ENCODE peak calls at places on chromosomes 2 and 18, in four cellular contexts. O, A, H and N are unnamed samples.

GRCh38 chr2:72915076-72915906 is 2.0 kb upstream of the EMX1 start:
- DNase-seq in A (no peak), H (no peak), O (no peak), N (no peak)

GRCh38 chr18:44682181-44682870 is 1.6 kb downstream of the SETBP1 start:
- DNase-seq in O (no peak), H (no peak), A (no peak), N (no peak)

GRCh38 chr18:79779700-79780190 is 18.0 kb upstream of the KCNG2 start:
- DNase-seq in A (no peak), H (no peak), O (no peak), N (no peak)

GRCh38 chr2:68837861-68838341 is 33.3 kb downstream of the BMP10 start:
- DNase-seq in O (no peak), H (no peak), A (no peak), N (no peak)

GRCh38 chr18:75478996-75479870 is 51.7 kb upstream of the SMIM21 start:
- DNase-seq in H (peak), O (peak), A (peak), N (no peak)

GRCh38 chr18:46261799-46262198 is 157.6 kb downstream of the HAUS1 start:
- DNase-seq in A (no peak), O (no peak), H (no peak), N (no peak)

GRCh38 chr2:98598781-98599428 is 9.4 kb downstream of the COA5 start:
- DNase-seq in H (no peak), A (no peak), O (no peak), N (no peak)

GRCh38 chr2:218895326-218895725 is 14.7 kb downstream of the WNT10A start:
- DNase-seq in A (no peak), O (no peak), H (no peak), N (peak)

GRCh38 chr2:111135237-111135909 is 14.7 kb downstream of the BCL2L11 start:
- DNase-seq in O (no peak), A (no peak), H (no peak), N (no peak)

GRCh38 chr2:145927398-145927951 is 1407.6 kb upstream of the ZEB2 start:
- DNase-seq in O (no peak), A (no peak), H (no peak), N (no peak)

GRCh38 chr2:234135750-234136221 is 85.3 kb downstream of the SPP2 start:
- DNase-seq in O (peak), H (peak), A (peak), N (peak)

GRCh38 chr2:54666741-54667639 is 56.5 kb upstream of the EML6 start:
- DNase-seq in H (no peak), A (no peak), O (peak), N (peak)

GRCh38 chr18:64253900-64254299 is 105.0 kb upstream of the LINC00305 start:
- DNase-seq in O (no peak), A (no peak), H (no peak), N (no peak)

GRCh38 chr18:59861963-59862819 is 37.6 kb upstream of the PMAIP1 start:
- DNase-seq in H (no peak), A (no peak), O (no peak), N (no peak)

GRCh38 chr2:139175510-139175909 is 395.3 kb upstream of the NXPH2 start:
- DNase-seq in O (peak), A (no peak), H (peak), N (no peak)

GRCh38 chr2:160087854-160088745 is 25.7 kb upstream of the PLA2R1 start:
- DNase-seq in H (no peak), O (peak), A (peak), N (no peak)

GRCh38 chr2:204072443-204073324 is 136.1 kb downstream of the ICOS start:
- DNase-seq in H (no peak), A (peak), O (peak), N (peak)

GRCh38 chr2:198490748-198491147 is 686.4 kb downstream of the PLCL1 start:
- DNase-seq in O (no peak), A (no peak), H (no peak), N (no peak)

GRCh38 chr2:165407464-165407863 is 62.0 kb upstream of the CSRNP3 start:
- DNase-seq in H (no peak), A (no peak), O (no peak), N (no peak)

GRCh38 chr2:30272761-30273573 is 41.6 kb downstream of the LBH start:
- DNase-seq in H (no peak), A (peak), O (peak), N (no peak)

GRCh38 chr18:62248313-62248712 is 61.3 kb downstream of the RELCH start:
- DNase-seq in H (no peak), A (no peak), O (no peak), N (no peak)

GRCh38 chr2:239109041-239109915 is 261.4 kb downstream of the TWIST2 start:
- DNase-seq in A (peak), O (no peak), H (peak), N (no peak)

GRCh38 chr2:98142106-98142815 is 55.3 kb downstream of the VWA3B start:
- DNase-seq in O (no peak), A (no peak), H (no peak), N (no peak)

GRCh38 chr2:64262068-64262467 is 117.8 kb upstream of the PELI1 start:
- DNase-seq in H (no peak), A (peak), O (no peak), N (no peak)

GRCh38 chr18:41077076-41077475 is 878.0 kb upstream of the PIK3C3 start:
- DNase-seq in O (no peak), A (no peak), H (no peak), N (no peak)

GRCh38 chr2:10385933-10386773 is 62.0 kb downstream of the ODC1 start:
- DNase-seq in A (peak), O (peak), H (no peak), N (no peak)

GRCh38 chr2:37322368-37322767 is 2.3 kb downstream of the PRKD3 start:
- DNase-seq in H (no peak), O (peak), A (no peak), N (no peak)